ENCODE peak calls at places on chromosomes 6 and 20, in seven cellular contexts. D is activated CD4-positive, alpha-beta T cell treated with anti-CD3 and anti-CD28 coated beads for 4 hours; B is AG09319; C is stromal cell of bone marrow; V is suprapubic skin; L is mesendoderm; E is ureter. H is an unnamed sample.

GRCh38 chr6:156992396-156992795 is 215.2 kb downstream of the ARID1B start:
- DNase-seq in B (no peak), D (no peak), L (peak), V (no peak), C (no peak), E (no peak), H (no peak)

GRCh38 chr6:163579111-163579879 is 164.8 kb downstream of the QKI start:
- DNase-seq in L (peak), D (no peak), C (no peak), B (no peak), E (no peak), V (no peak), H (no peak)

GRCh38 chr6:3825851-3826581 is 23.2 kb upstream of the FAM50B start:
- DNase-seq in V (peak), D (no peak), E (peak), C (peak), B (peak), L (peak), H (no peak)

GRCh38 chr6:150599199-150600002 is at the start of gene PLEKHG1:
- DNase-seq in E (peak), C (peak), L (peak), B (no peak), V (peak), D (peak), H (peak)

GRCh38 chr6:20707166-20707485 is 172.9 kb downstream of the CDKAL1 start:
- DNase-seq in C (no peak), V (no peak), D (no peak), E (no peak), L (no peak), B (no peak), H (no peak)

GRCh38 chr6:113351183-113351834 is 505.8 kb upstream of the MARCKS start:
- DNase-seq in B (peak), C (no peak), D (no peak), V (no peak), L (no peak), E (no peak), H (no peak)

GRCh38 chr20:10716855-10717254 is 43.1 kb upstream of the JAG1 start:
- DNase-seq in V (no peak), E (no peak), L (no peak), D (no peak), B (no peak), C (no peak), H (no peak)

GRCh38 chr6:38180586-38180985 is 361.1 kb downstream of the ZFAND3 start:
- DNase-seq in D (no peak), E (no peak), C (no peak), V (peak), B (no peak), L (no peak), H (no peak)

GRCh38 chr6:94584211-94584610 is 993.1 kb upstream of the MANEA start:
- DNase-seq in C (no peak), L (no peak), B (no peak), V (no peak), D (no peak), E (no peak), H (no peak)

GRCh38 chr20:59725476-59726119 is 121.3 kb downstream of the PHACTR3 start:
- DNase-seq in C (no peak), E (no peak), V (no peak), L (peak), B (no peak), D (no peak), H (no peak)

GRCh38 chr6:148179786-148180185 is 162.9 kb upstream of the SASH1 start:
- DNase-seq in C (no peak), V (no peak), L (peak), E (no peak), B (no peak), D (no peak), H (no peak)

GRCh38 chr6:48109902-48110301 is 1.1 kb downstream of the PTCHD4 start:
- DNase-seq in D (no peak), C (no peak), E (no peak), V (no peak), B (no peak), L (no peak), H (no peak)

GRCh38 chr20:47876348-47877056 is 91.2 kb upstream of the SULF2 start:
- DNase-seq in C (no peak), D (no peak), B (no peak), E (no peak), L (peak), V (no peak), H (no peak)

GRCh38 chr6:83505376-83505775 is 7.0 kb upstream of the PRSS35 start:
- DNase-seq in B (no peak), E (no peak), C (no peak), D (no peak), L (no peak), V (no peak), H (no peak)

GRCh38 chr6:15313367-15313766 is 67.5 kb downstream of the JARID2 start:
- DNase-seq in B (no peak), V (no peak), D (no peak), L (no peak), E (no peak), C (no peak), H (no peak)

GRCh38 chr6:158232445-158233213 is 64.5 kb downstream of the GTF2H5 start:
- DNase-seq in E (peak), C (peak), D (peak), V (no peak), L (peak), B (peak), H (peak)

GRCh38 chr6:89690944-89691324 is 52.4 kb upstream of the LYRM2 start:
- DNase-seq in C (no peak), L (peak), V (no peak), E (no peak), B (no peak), D (no peak), H (no peak)

GRCh38 chr6:167337231-167337630 is 12.3 kb downstream of the TTLL2 start:
- DNase-seq in V (no peak), D (no peak), E (no peak), C (no peak), B (no peak), L (no peak), H (no peak)

GRCh38 chr6:16676978-16677377 is 84.3 kb downstream of the ATXN1 start:
- DNase-seq in C (no peak), E (no peak), D (no peak), B (no peak), V (no peak), L (peak), H (no peak)

GRCh38 chr20:3115190-3116107 is 30.9 kb upstream of the AVP start:
- DNase-seq in E (no peak), C (peak), V (no peak), D (no peak), L (peak), B (peak), H (peak)

GRCh38 chr6:166999845-167000253 is 652 bp downstream of the CEP43 start:
- DNase-seq in B (no peak), V (no peak), C (no peak), D (no peak), E (no peak), L (peak), H (no peak)

GRCh38 chr6:7107578-7108195 is at the start of gene RREB1:
- DNase-seq in B (no peak), L (peak), E (peak), C (peak), V (no peak), D (peak), H (peak)

GRCh38 chr20:25544316-25544715 is 41.0 kb downstream of the NINL start:
- DNase-seq in D (no peak), L (no peak), V (no peak), E (no peak), B (no peak), C (no peak), H (no peak)

GRCh38 chr6:132132911-132133639 is 181.9 kb upstream of the CCN2 start:
- DNase-seq in C (peak), D (no peak), L (no peak), V (no peak), E (no peak), B (no peak), H (no peak)

GRCh38 chr6:154686162-154686561 is 47.1 kb upstream of the SCAF8 start:
- DNase-seq in E (no peak), C (no peak), V (no peak), B (no peak), L (no peak), D (no peak), H (no peak)

GRCh38 chr6:43627008-43627825 is 1.8 kb downstream of the GTPBP2 start:
- DNase-seq in L (peak), V (peak), B (peak), E (peak), C (peak), D (no peak), H (no peak)

GRCh38 chr6:2853766-2854393 is 12.2 kb upstream of the SERPINB1 start:
- DNase-seq in V (no peak), E (no peak), D (peak), B (peak), C (peak), L (peak), H (peak)

GRCh38 chr20:20624914-20625313 is 87.5 kb downstream of the RALGAPA2 start:
- DNase-seq in B (no peak), E (no peak), V (no peak), L (no peak), D (no peak), C (no peak), H (no peak)

GRCh38 chr6:27281105-27281539 is 31.0 kb downstream of the POM121L2 start:
- DNase-seq in V (no peak), C (no peak), L (peak), D (no peak), B (no peak), E (no peak), H (no peak)

H was measured in naive B cell.